ENCODE peak calls at places on chromosomes 6 and 20, in seven cellular contexts. One of them, this sample, is unnamed.

GRCh38 chr20:34724172-34724571 is 20.0 kb downstream of the TP53INP2 start:
- DNase-seq in PC-3: no peak
- DNase-seq in GM23338: no peak
- DNase-seq in AG04450: no peak
- DNase-seq in cardiac muscle cell: no peak
- DNase-seq in adrenal gland: no peak
- DNase-seq in H1: no peak
- DNase-seq in this sample: no peak

GRCh38 chr6:157632821-157633220 is 190.2 kb upstream of the SNX9 start:
- DNase-seq in PC-3: no peak
- DNase-seq in GM23338: no peak
- DNase-seq in AG04450: peak; percentile 55
- DNase-seq in cardiac muscle cell: no peak
- DNase-seq in adrenal gland: no peak
- DNase-seq in H1: no peak
- DNase-seq in this sample: no peak

GRCh38 chr6:104531591-104531990 is 328.1 kb downstream of the HACE1 start:
- DNase-seq in PC-3: no peak
- DNase-seq in GM23338: no peak
- DNase-seq in AG04450: no peak
- DNase-seq in cardiac muscle cell: no peak
- DNase-seq in adrenal gland: no peak
- DNase-seq in H1: no peak
- DNase-seq in this sample: no peak

GRCh38 chr20:58719258-58719657 is 26.7 kb downstream of the NPEPL1 start:
- DNase-seq in PC-3: no peak
- DNase-seq in GM23338: no peak
- DNase-seq in AG04450: no peak
- DNase-seq in cardiac muscle cell: no peak
- DNase-seq in adrenal gland: peak; percentile 6
- DNase-seq in H1: no peak
- DNase-seq in this sample: no peak

GRCh38 chr6:169931223-169931760 is 179.9 kb downstream of the ERMARD start:
- DNase-seq in PC-3: no peak
- DNase-seq in GM23338: no peak
- DNase-seq in AG04450: no peak
- DNase-seq in cardiac muscle cell: no peak
- DNase-seq in adrenal gland: no peak
- DNase-seq in H1: no peak
- DNase-seq in this sample: no peak

GRCh38 chr20:32626859-32627636 is 41.9 kb upstream of the NOL4L start:
- DNase-seq in PC-3: no peak
- DNase-seq in GM23338: no peak
- DNase-seq in AG04450: no peak
- DNase-seq in cardiac muscle cell: no peak
- DNase-seq in adrenal gland: no peak
- DNase-seq in H1: no peak
- DNase-seq in this sample: no peak

GRCh38 chr20:59222239-59222981 is 58.8 kb downstream of the ZNF831 start:
- DNase-seq in PC-3: peak; percentile 87
- DNase-seq in GM23338: peak; percentile 85
- DNase-seq in AG04450: peak; percentile 33
- DNase-seq in cardiac muscle cell: peak; percentile 83
- DNase-seq in adrenal gland: peak; percentile 66
- DNase-seq in H1: peak; percentile 53
- DNase-seq in this sample: no peak

GRCh38 chr6:8245736-8246135 is 143.4 kb upstream of the EEF1E1 start:
- DNase-seq in PC-3: no peak
- DNase-seq in GM23338: no peak
- DNase-seq in AG04450: no peak
- DNase-seq in cardiac muscle cell: no peak
- DNase-seq in adrenal gland: no peak
- DNase-seq in H1: no peak
- DNase-seq in this sample: no peak

GRCh38 chr6:36196049-36196879 is at the start of gene BRPF3:
- DNase-seq in PC-3: peak; percentile 69
- DNase-seq in GM23338: peak; percentile 81
- DNase-seq in AG04450: peak; percentile 34
- DNase-seq in cardiac muscle cell: peak; percentile 86
- DNase-seq in adrenal gland: peak; percentile 85
- DNase-seq in H1: no peak
- DNase-seq in this sample: no peak

GRCh38 chr6:64712606-64713005 is 994.4 kb downstream of the EYS start:
- DNase-seq in PC-3: no peak
- DNase-seq in GM23338: no peak
- DNase-seq in AG04450: no peak
- DNase-seq in cardiac muscle cell: no peak
- DNase-seq in adrenal gland: no peak
- DNase-seq in H1: no peak
- DNase-seq in this sample: no peak

GRCh38 chr6:106163446-106163965 is 77.4 kb downstream of the PRDM1 start:
- DNase-seq in PC-3: no peak
- DNase-seq in GM23338: peak; percentile 50
- DNase-seq in AG04450: peak; percentile 58
- DNase-seq in cardiac muscle cell: peak; percentile 39
- DNase-seq in adrenal gland: peak; percentile 51
- DNase-seq in H1: no peak
- DNase-seq in this sample: no peak

GRCh38 chr6:31474871-31475286 is 23.1 kb upstream of the MICB start:
- DNase-seq in PC-3: no peak
- DNase-seq in GM23338: peak; percentile 73
- DNase-seq in AG04450: no peak
- DNase-seq in cardiac muscle cell: no peak
- DNase-seq in adrenal gland: no peak
- DNase-seq in H1: no peak
- DNase-seq in this sample: no peak

GRCh38 chr20:20021835-20022234 is 4.7 kb downstream of the NAA20 start:
- DNase-seq in PC-3: no peak
- DNase-seq in GM23338: no peak
- DNase-seq in AG04450: no peak
- DNase-seq in cardiac muscle cell: no peak
- DNase-seq in adrenal gland: no peak
- DNase-seq in H1: no peak
- DNase-seq in this sample: no peak

GRCh38 chr6:110491644-110492317 is 15.4 kb upstream of the SLC22A16 start:
- DNase-seq in PC-3: peak; percentile 58
- DNase-seq in GM23338: peak; percentile 10
- DNase-seq in AG04450: no peak
- DNase-seq in cardiac muscle cell: no peak
- DNase-seq in adrenal gland: no peak
- DNase-seq in H1: no peak
- DNase-seq in this sample: peak; percentile 74

GRCh38 chr6:100491947-100492670 is 27.4 kb upstream of the SIM1 start:
- DNase-seq in PC-3: no peak
- DNase-seq in GM23338: no peak
- DNase-seq in AG04450: no peak
- DNase-seq in cardiac muscle cell: no peak
- DNase-seq in adrenal gland: no peak
- DNase-seq in H1: no peak
- DNase-seq in this sample: no peak

GRCh38 chr6:5457036-5457435 is 195.7 kb downstream of the FARS2 start:
- DNase-seq in PC-3: peak; percentile 96
- DNase-seq in GM23338: no peak
- DNase-seq in AG04450: no peak
- DNase-seq in cardiac muscle cell: no peak
- DNase-seq in adrenal gland: no peak
- DNase-seq in H1: no peak
- DNase-seq in this sample: peak; percentile 37

GRCh38 chr6:140871911-140872310 is 1260.8 kb upstream of the GJE1 start:
- DNase-seq in PC-3: peak; percentile 70
- DNase-seq in GM23338: no peak
- DNase-seq in AG04450: no peak
- DNase-seq in cardiac muscle cell: no peak
- DNase-seq in adrenal gland: no peak
- DNase-seq in H1: no peak
- DNase-seq in this sample: peak; percentile 54

GRCh38 chr6:2900821-2901644 is 2.1 kb downstream of the SERPINB9 start:
- DNase-seq in PC-3: no peak
- DNase-seq in GM23338: no peak
- DNase-seq in AG04450: no peak
- DNase-seq in cardiac muscle cell: no peak
- DNase-seq in adrenal gland: no peak
- DNase-seq in H1: no peak
- DNase-seq in this sample: no peak

GRCh38 chr6:107458687-107459282 is 579 bp downstream of the PDSS2 start:
- DNase-seq in PC-3: peak; percentile 26
- DNase-seq in GM23338: peak; percentile 47
- DNase-seq in AG04450: no peak
- DNase-seq in cardiac muscle cell: peak; percentile 39
- DNase-seq in adrenal gland: peak; percentile 18
- DNase-seq in H1: no peak
- DNase-seq in this sample: no peak

GRCh38 chr6:111417946-111418345 is 65.1 kb downstream of the REV3L start:
- DNase-seq in PC-3: peak; percentile 46
- DNase-seq in GM23338: no peak
- DNase-seq in AG04450: no peak
- DNase-seq in cardiac muscle cell: no peak
- DNase-seq in adrenal gland: no peak
- DNase-seq in H1: no peak
- DNase-seq in this sample: no peak

GRCh38 chr6:33974471-33974870 is 170.7 kb upstream of the MLN start:
- DNase-seq in PC-3: no peak
- DNase-seq in GM23338: peak; percentile 35
- DNase-seq in AG04450: no peak
- DNase-seq in cardiac muscle cell: no peak
- DNase-seq in adrenal gland: no peak
- DNase-seq in H1: no peak
- DNase-seq in this sample: no peak

GRCh38 chr6:34018026-34018425 is 127.9 kb downstream of the GRM4 start:
- DNase-seq in PC-3: no peak
- DNase-seq in GM23338: no peak
- DNase-seq in AG04450: no peak
- DNase-seq in cardiac muscle cell: no peak
- DNase-seq in adrenal gland: no peak
- DNase-seq in H1: no peak
- DNase-seq in this sample: no peak

GRCh38 chr20:3836132-3836531 is 10.5 kb upstream of the MAVS start:
- DNase-seq in PC-3: no peak
- DNase-seq in GM23338: no peak
- DNase-seq in AG04450: no peak
- DNase-seq in cardiac muscle cell: no peak
- DNase-seq in adrenal gland: no peak
- DNase-seq in H1: no peak
- DNase-seq in this sample: no peak

GRCh38 chr20:3843490-3843889 is 3.1 kb upstream of the MAVS start:
- DNase-seq in PC-3: peak; percentile 86
- DNase-seq in GM23338: no peak
- DNase-seq in AG04450: peak; percentile 27
- DNase-seq in cardiac muscle cell: no peak
- DNase-seq in adrenal gland: no peak
- DNase-seq in H1: no peak
- DNase-seq in this sample: no peak

GRCh38 chr20:3842332-3842930 is 4.2 kb upstream of the MAVS start:
- DNase-seq in PC-3: no peak
- DNase-seq in GM23338: no peak
- DNase-seq in AG04450: no peak
- DNase-seq in cardiac muscle cell: no peak
- DNase-seq in adrenal gland: no peak
- DNase-seq in H1: no peak
- DNase-seq in this sample: no peak

GRCh38 chr20:3839328-3839727 is 7.3 kb upstream of the MAVS start:
- DNase-seq in PC-3: no peak
- DNase-seq in GM23338: no peak
- DNase-seq in AG04450: no peak
- DNase-seq in cardiac muscle cell: no peak
- DNase-seq in adrenal gland: no peak
- DNase-seq in H1: no peak
- DNase-seq in this sample: no peak
- H3K27ac ChIP-seq in PC-3: no peak overlapping the region
- H3K27ac ChIP-seq in GM23338: no peak overlapping the region
- H3K27ac ChIP-seq in AG04450: no peak overlapping the region
- H3K27ac ChIP-seq in cardiac muscle cell: no peak overlapping the region
- H3K27ac ChIP-seq in adrenal gland: no peak overlapping the region
- H3K27ac ChIP-seq in H1: no peak overlapping the region
- H3K27ac ChIP-seq in this sample: no peak overlapping the region

GRCh38 chr6:117391874-117392583 is 33.7 kb downstream of the ROS1 start:
- DNase-seq in PC-3: no peak
- DNase-seq in GM23338: no peak
- DNase-seq in AG04450: no peak
- DNase-seq in cardiac muscle cell: no peak
- DNase-seq in adrenal gland: no peak
- DNase-seq in H1: no peak
- DNase-seq in this sample: no peak
- H3K27ac ChIP-seq in PC-3: no peak overlapping the region
- H3K27ac ChIP-seq in GM23338: no peak overlapping the region
- H3K27ac ChIP-seq in AG04450: no peak overlapping the region
- H3K27ac ChIP-seq in cardiac muscle cell: no peak overlapping the region
- H3K27ac ChIP-seq in adrenal gland: no peak overlapping the region
- H3K27ac ChIP-seq in H1: no peak overlapping the region
- H3K27ac ChIP-seq in this sample: no peak overlapping the region

GRCh38 chr6:160667854-160668481 is 3.9 kb upstream of the LPA start:
- DNase-seq in PC-3: peak; percentile 57
- DNase-seq in GM23338: peak; percentile 63
- DNase-seq in AG04450: no peak
- DNase-seq in cardiac muscle cell: peak; percentile 2
- DNase-seq in adrenal gland: no peak
- DNase-seq in H1: peak; percentile 23
- DNase-seq in this sample: peak; percentile 10

GRCh38 chr6:160659562-160659961 is 4.5 kb downstream of the LPA start:
- DNase-seq in PC-3: no peak
- DNase-seq in GM23338: no peak
- DNase-seq in AG04450: no peak
- DNase-seq in cardiac muscle cell: no peak
- DNase-seq in adrenal gland: no peak
- DNase-seq in H1: no peak
- DNase-seq in this sample: no peak

GRCh38 chr6:160661129-160661723 is 2.8 kb downstream of the LPA start:
- DNase-seq in PC-3: no peak
- DNase-seq in GM23338: no peak
- DNase-seq in AG04450: no peak
- DNase-seq in cardiac muscle cell: no peak
- DNase-seq in adrenal gland: no peak
- DNase-seq in H1: no peak
- DNase-seq in this sample: no peak

GRCh38 chr6:160668589-160668988 is 4.5 kb upstream of the LPA start:
- DNase-seq in PC-3: no peak
- DNase-seq in GM23338: no peak
- DNase-seq in AG04450: no peak
- DNase-seq in cardiac muscle cell: no peak
- DNase-seq in adrenal gland: no peak
- DNase-seq in H1: no peak
- DNase-seq in this sample: no peak

GRCh38 chr6:160662842-160663241 is 1.2 kb downstream of the LPA start:
- DNase-seq in PC-3: no peak
- DNase-seq in GM23338: peak; percentile 4
- DNase-seq in AG04450: no peak
- DNase-seq in cardiac muscle cell: no peak
- DNase-seq in adrenal gland: no peak
- DNase-seq in H1: no peak
- DNase-seq in this sample: no peak
- H3K27ac ChIP-seq in PC-3: no peak overlapping the region
- H3K27ac ChIP-seq in GM23338: no peak overlapping the region
- H3K27ac ChIP-seq in AG04450: no peak overlapping the region
- H3K27ac ChIP-seq in cardiac muscle cell: no peak overlapping the region
- H3K27ac ChIP-seq in adrenal gland: no peak overlapping the region
- H3K27ac ChIP-seq in H1: no peak overlapping the region
- H3K27ac ChIP-seq in this sample: no peak overlapping the region

DNA sequence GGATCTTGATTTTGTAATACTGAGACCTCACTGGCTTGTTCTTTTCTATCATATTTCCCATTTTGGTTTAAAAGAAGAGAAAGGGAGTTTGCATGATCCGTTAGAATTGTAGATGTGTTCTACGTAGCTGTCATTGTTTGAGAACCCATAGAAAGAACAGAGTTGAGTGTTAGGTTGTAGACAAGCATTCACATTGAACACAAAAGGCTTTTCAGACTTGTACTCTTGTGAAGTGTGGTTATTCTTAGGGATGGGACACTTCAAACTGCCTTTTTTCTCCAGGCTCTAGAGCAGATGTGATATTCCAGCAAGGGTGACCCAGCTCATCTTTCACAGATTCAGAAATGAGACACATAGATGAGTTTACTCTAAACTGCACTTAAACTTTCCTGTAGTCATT is 19.9 kb downstream of the FOXO3 start:
- DNase-seq in PC-3: no peak
- DNase-seq in GM23338: no peak
- DNase-seq in AG04450: no peak
- DNase-seq in cardiac muscle cell: no peak
- DNase-seq in adrenal gland: no peak
- DNase-seq in H1: no peak
- DNase-seq in this sample: no peak
- H3K27ac ChIP-seq in PC-3: no peak overlapping the region
- H3K27ac ChIP-seq in GM23338: no peak overlapping the region
- H3K27ac ChIP-seq in AG04450: peak overlapping the region; percentile 62
- H3K27ac ChIP-seq in cardiac muscle cell: peak overlapping the region; percentile 15
- H3K27ac ChIP-seq in adrenal gland: peak overlapping the region; percentile 76
- H3K27ac ChIP-seq in H1: no peak overlapping the region
- H3K27ac ChIP-seq in this sample: peak overlapping the region; percentile 39

This sample was measured in epithelial cell of prostate.